ENCODE peak calls at places on chromosomes 6 and 20, in five cellular contexts. Q is NCI-H1417 treated with DMSO at 0.1 percent for 48 hours, W is cardiac septum, L is renal cortical epithelial cell, D is fibroblast of lung. Y is an unnamed sample.
A peak's percentile ranks its signal among the peaks of the same experiment; 100 is the strongest.

GRCh38 chr20:3964719-3965118 is 50.6 kb downstream of the RNF24 start:
- DNase-seq in D (no peak), W (no peak), L (no peak), Q (no peak), Y (no peak)

GRCh38 chr6:52725133-52725529 is 38.1 kb downstream of the GSTA2 start:
- DNase-seq in W (no peak), D (no peak), Q (no peak), L (peak; percentile 16), Y (no peak)

GRCh38 chr6:154518386-154518785 is 7.9 kb upstream of the CNKSR3 start:
- DNase-seq in D (no peak), L (no peak), W (no peak), Q (no peak), Y (no peak)

GRCh38 chr20:34574861-34575260 is 16.3 kb downstream of the MAP1LC3A start:
- DNase-seq in D (no peak), Q (no peak), L (no peak), W (no peak), Y (no peak)

GRCh38 chr20:62624719-62625455 is 17.4 kb upstream of the SLCO4A1 start:
- DNase-seq in W (no peak), L (no peak), D (no peak), Q (no peak), Y (no peak)

GRCh38 chr6:4973972-4974885 is 29.6 kb downstream of the RPP40 start:
- DNase-seq in D (peak; percentile 72), W (no peak), Q (no peak), L (peak; percentile 15), Y (peak; percentile 70)

GRCh38 chr6:166672624-166673165 is 45.6 kb upstream of the RPS6KA2 start:
- DNase-seq in D (no peak), L (no peak), W (no peak), Q (no peak), Y (no peak)

GRCh38 chr6:138430361-138431145 is 26.5 kb downstream of the HEBP2 start:
- DNase-seq in Q (no peak), D (no peak), W (no peak), L (no peak), Y (no peak)

GRCh38 chr6:131811510-131811909 is 3.7 kb downstream of the ENPP1 start:
- DNase-seq in W (no peak), L (no peak), D (no peak), Q (no peak), Y (no peak)

GRCh38 chr20:16475225-16475624 is 98.0 kb downstream of the KIF16B start:
- DNase-seq in W (no peak), Q (no peak), L (peak; percentile 41), D (peak; percentile 66), Y (peak; percentile 49)

GRCh38 chr6:157542405-157542943 is 161.5 kb downstream of the ZDHHC14 start:
- DNase-seq in Q (no peak), D (no peak), L (no peak), W (no peak), Y (no peak)

GRCh38 chr6:149979293-149979692 is 15.6 kb downstream of the ULBP1 start:
- DNase-seq in W (no peak), Q (no peak), D (no peak), L (no peak), Y (no peak)

GRCh38 chr6:55882731-55883595 is 7.6 kb upstream of the BMP5 start:
- DNase-seq in L (peak; percentile 94), W (no peak), D (peak; percentile 87), Q (no peak), Y (peak; percentile 74)

GRCh38 chr6:10687582-10687981 is 6.8 kb downstream of the C6orf52 start:
- DNase-seq in W (no peak), D (no peak), L (no peak), Q (peak; percentile 12), Y (no peak)

Y was measured in astrocyte of the hippocampus.